ENCODE peak calls at places on chromosomes 1 and 21, in seven cellular contexts. K, B, W, Z, Q, P and Y are unnamed samples.
A peak's percentile ranks its signal among the peaks of the same experiment; 100 is the strongest.

GRCh38 chr1:10530281-10530740 is 55.6 kb downstream of the PEX14 start:
- DNase-seq in B (no peak), Q (peak; percentile 88), W (peak; percentile 60), P (peak; percentile 85), Z (peak; percentile 17), K (peak; percentile 70), Y (no peak)

GRCh38 chr1:145757420-145757819 is 38.1 kb downstream of the CD160 start:
- DNase-seq in P (no peak), W (no peak), Q (no peak), Z (no peak), K (no peak), B (no peak), Y (no peak)

GRCh38 chr1:165903672-165904071 is 76.3 kb downstream of the UCK2 start:
- DNase-seq in B (no peak), P (no peak), K (no peak), W (no peak), Z (no peak), Q (no peak), Y (no peak)

GRCh38 chr1:27318137-27318536 is 3.8 kb upstream of the TMEM222 start:
- DNase-seq in K (no peak), P (no peak), Z (no peak), B (no peak), W (no peak), Q (no peak), Y (no peak)

GRCh38 chr1:179016694-179017382 is 8.9 kb upstream of the FAM20B start:
- DNase-seq in Q (peak; percentile 95), K (peak; percentile 94), P (no peak), Z (peak; percentile 88), W (peak; percentile 46), B (no peak), Y (no peak)

GRCh38 chr1:147897789-147898188 is 4.8 kb upstream of the GJA8 start:
- DNase-seq in Q (no peak), K (no peak), Z (no peak), P (no peak), W (no peak), B (no peak), Y (no peak)

GRCh38 chr1:35129080-35129479 is 49.9 kb downstream of the ZMYM1 start:
- DNase-seq in W (no peak), B (no peak), Z (no peak), K (no peak), P (no peak), Q (no peak), Y (no peak)

GRCh38 chr1:71276466-71276865 is 195.6 kb upstream of the ZRANB2 start:
- DNase-seq in W (no peak), P (no peak), Q (no peak), Z (no peak), K (no peak), B (no peak), Y (no peak)

GRCh38 chr1:205488074-205488723 is 16.3 kb upstream of the CDK18 start:
- DNase-seq in Q (no peak), K (no peak), P (peak; percentile 89), W (peak; percentile 52), Z (no peak), B (no peak), Y (peak; percentile 62)

GRCh38 chr1:25199876-25200620 is 32.3 kb downstream of the SYF2 start:
- DNase-seq in K (no peak), Z (no peak), B (no peak), Q (no peak), P (no peak), W (no peak), Y (no peak)
- H3K4me1 ChIP-seq in K (no peaks in the 10 kb centered on the region), Z (peaks cover 13% of the 10 kb centered on the region), B (peaks cover 24% of the 10 kb centered on the region), Q (peaks cover 2% of the 10 kb centered on the region), P (peaks cover 21% of the 10 kb centered on the region), W (no peaks in the 10 kb centered on the region), Y (peaks cover 5% of the 10 kb centered on the region)

GRCh38 chr21:34612557-34612956 is 2.4 kb downstream of the RCAN1 start:
- DNase-seq in Q (no peak), K (peak; percentile 27), Z (no peak), B (no peak), P (no peak), W (no peak), Y (no peak)

GRCh38 chr21:34614443-34614692 is 545 bp downstream of the RCAN1 start:
- DNase-seq in W (no peak), Z (no peak), P (no peak), B (no peak), K (no peak), Q (no peak), Y (no peak)

GRCh38 chr21:34615487-34615814 is 538 bp upstream of the RCAN1 start:
- DNase-seq in P (no peak), Q (no peak), W (no peak), B (no peak), K (no peak), Z (no peak), Y (no peak)

GRCh38 chr21:34614693-34615486 is at the start of gene RCAN1:
- DNase-seq in Q (peak; percentile 95), Z (peak; percentile 79), W (peak; percentile 82), P (peak; percentile 97), B (peak; percentile 64), K (peak; percentile 95), Y (peak; percentile 85)

GRCh38 chr21:34613679-34614442 is 1.1 kb downstream of the RCAN1 start:
- DNase-seq in P (peak; percentile 35), K (peak; percentile 46), Z (no peak), W (no peak), B (no peak), Q (no peak), Y (no peak)
- H3K27ac ChIP-seq in P (no peak overlapping the region), K (peak overlapping the region; percentile 75), Z (no peak overlapping the region), W (no peak overlapping the region), B (no peak overlapping the region), Q (no peak overlapping the region), Y (no peak overlapping the region)

GRCh38 chr1:203133969-203134725 is 6.6 kb downstream of the ADORA1 start:
- DNase-seq in Q (no peak), B (no peak), Z (no peak), P (peak; percentile 43), W (no peak), K (no peak), Y (no peak)

GRCh38 chr1:203128691-203129500 is 1.4 kb downstream of the ADORA1 start:
- DNase-seq in W (no peak), Z (no peak), P (no peak), K (no peak), Q (no peak), B (no peak), Y (no peak)

GRCh38 chr1:203129501-203130231 is 2.1 kb downstream of the ADORA1 start:
- DNase-seq in W (no peak), Z (no peak), P (no peak), K (peak; percentile 59), B (no peak), Q (no peak), Y (peak; percentile 14)

GRCh38 chr1:203130358-203130992 is 2.9 kb downstream of the ADORA1 start:
- DNase-seq in P (no peak), Q (no peak), B (no peak), W (no peak), Z (no peak), K (no peak), Y (no peak)

GRCh38 chr1:203131548-203132200 is 4.1 kb downstream of the ADORA1 start:
- DNase-seq in P (no peak), Z (no peak), W (no peak), Q (no peak), K (no peak), B (no peak), Y (no peak)
- H3K4me1 ChIP-seq in P (peaks cover 19% of the 10 kb centered on the region), Z (peaks cover 39% of the 10 kb centered on the region), W (peaks cover 5% of the 10 kb centered on the region), Q (peaks cover 20% of the 10 kb centered on the region), K (peaks cover 4% of the 10 kb centered on the region), B (no peaks in the 10 kb centered on the region), Y (no peaks in the 10 kb centered on the region)

DNA sequence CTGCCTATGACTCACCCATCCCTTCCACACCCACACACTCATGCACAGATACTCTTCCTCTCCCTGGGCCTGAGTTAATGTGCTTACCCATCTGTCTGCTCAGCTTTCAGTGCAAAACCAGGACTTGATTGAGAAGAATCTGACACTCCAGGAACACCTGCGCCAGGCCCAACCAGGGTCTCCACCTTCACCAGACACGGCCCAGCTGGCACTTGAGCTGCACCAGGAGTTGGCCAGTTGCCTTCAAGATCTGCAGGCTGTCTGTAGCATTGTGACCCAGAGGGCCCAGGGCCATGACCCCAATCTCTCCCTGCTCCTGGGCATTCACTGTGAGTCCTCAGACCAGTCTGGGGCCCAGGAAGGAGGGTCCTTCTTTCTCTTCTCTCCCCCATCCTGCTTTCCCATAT is 3.5 kb upstream of the SH3BGRL3 start:
- DNase-seq in K (peak; percentile 50), B (no peak), P (no peak), Z (no peak), Q (peak; percentile 75), W (no peak), Y (no peak)
- H3K27ac ChIP-seq in K (peak overlapping the region; percentile 61), B (peak overlapping the region; percentile 12), P (no peak overlapping the region), Z (peak overlapping the region; percentile 99), Q (peak overlapping the region; percentile 83), W (no peak overlapping the region), Y (peak overlapping the region; percentile 54)

GRCh38 chr1:25447547-25447946 is 16.9 kb downstream of the MACO1 start:
- DNase-seq in Q (no peak), Z (no peak), W (no peak), B (no peak), K (no peak), P (no peak), Y (no peak)
- H3K4me1 ChIP-seq in Q (no peaks in the 10 kb centered on the region), Z (peaks cover 11% of the 10 kb centered on the region), W (no peaks in the 10 kb centered on the region), B (peaks cover 10% of the 10 kb centered on the region), K (no peaks in the 10 kb centered on the region), P (no peaks in the 10 kb centered on the region), Y (no peaks in the 10 kb centered on the region)

GRCh38 chr1:15797614-15798390 is 9.6 kb downstream of the UQCRHL start:
- DNase-seq in P (no peak), Q (no peak), K (no peak), Z (no peak), W (no peak), B (no peak), Y (no peak)

GRCh38 chr1:15799928-15800835 is 7.3 kb downstream of the UQCRHL start:
- DNase-seq in Z (peak; percentile 55), K (peak; percentile 85), Q (peak; percentile 94), P (peak; percentile 44), B (no peak), W (no peak), Y (no peak)

GRCh38 chr1:15799004-15799867 is 8.2 kb downstream of the UQCRHL start:
- DNase-seq in K (peak; percentile 94), Q (peak; percentile 95), W (peak; percentile 67), Z (peak; percentile 65), B (no peak), P (no peak), Y (no peak)

DNA sequence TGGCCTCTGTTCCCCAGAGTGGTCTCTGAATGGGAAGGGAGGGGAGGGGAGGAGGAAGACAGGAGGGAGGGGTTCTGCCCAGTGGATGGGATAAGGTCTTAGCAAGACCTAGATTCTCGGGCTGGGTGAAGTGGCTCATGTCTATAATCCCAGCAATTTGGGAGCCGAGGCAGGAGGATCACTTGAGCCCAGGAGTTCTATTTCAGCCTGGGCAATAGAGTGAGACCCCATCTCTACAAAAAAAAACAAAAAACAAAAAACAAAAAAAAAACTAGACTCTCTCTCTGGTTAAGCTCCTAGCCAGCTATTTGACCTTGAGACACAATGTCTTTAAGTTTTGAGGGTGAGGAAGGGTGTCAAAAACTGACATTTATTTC is 11.4 kb downstream of the UQCRHL start:
- DNase-seq in Z (no peak), Q (no peak), W (no peak), B (no peak), K (no peak), P (peak; percentile 23), Y (no peak)
- H3K27ac ChIP-seq in Z (peak overlapping the region; percentile 80), Q (peak overlapping the region; percentile 40), W (no peak overlapping the region), B (no peak overlapping the region), K (peak overlapping the region; percentile 18), P (no peak overlapping the region), Y (peak overlapping the region; percentile 54)